ENCODE peak calls at places on chromosomes 1 and 21, in ten cellular contexts. P, X, G, C, I, V, B, M, O and L are unnamed samples.
A peak's percentile ranks its signal among the peaks of the same experiment; 100 is the strongest.

GRCh38 chr1:151989131-151989868 is 4.4 kb downstream of the S100A10 start:
- DNase-seq in V (no peak), P (no peak), I (no peak), B (no peak), C (no peak), M (no peak), X (peak; percentile 55), O (peak; percentile 77), G (peak; percentile 46), L (no peak)

GRCh38 chr1:81114191-81114590 is 686.5 kb upstream of the ADGRL2 start:
- DNase-seq in V (no peak), M (no peak), B (no peak), X (no peak), I (no peak), G (no peak), O (no peak), P (no peak), C (no peak), L (no peak)

GRCh38 chr1:154557939-154558609 is 388 bp downstream of the UBE2Q1 start:
- DNase-seq in I (no peak), P (peak; percentile 55), O (peak; percentile 46), B (no peak), V (peak; percentile 63), M (no peak), C (no peak), G (peak; percentile 56), X (no peak), L (no peak)

GRCh38 chr1:247290576-247290975 is 34.7 kb downstream of the VN1R5 start:
- DNase-seq in M (no peak), C (no peak), O (no peak), X (no peak), B (no peak), V (no peak), P (no peak), G (no peak), I (peak; percentile 6), L (no peak)

GRCh38 chr1:12166834-12167492 is at the start of gene TNFRSF1B:
- DNase-seq in O (peak; percentile 86), I (peak; percentile 98), B (no peak), M (no peak), C (no peak), P (peak; percentile 83), G (peak; percentile 73), V (peak; percentile 83), X (no peak), L (no peak)

GRCh38 chr1:202405928-202406327 is 57.4 kb downstream of the PPP1R12B start:
- DNase-seq in O (no peak), C (no peak), I (no peak), P (no peak), M (no peak), B (no peak), X (no peak), V (no peak), G (no peak), L (no peak)

GRCh38 chr1:170675825-170676224 is 11.9 kb downstream of the PRRX1 start:
- DNase-seq in M (no peak), B (no peak), O (no peak), X (no peak), P (no peak), G (no peak), C (no peak), I (no peak), V (no peak), L (no peak)

GRCh38 chr1:243848165-243849088 is 1.6 kb downstream of the AKT3 start:
- DNase-seq in C (no peak), X (no peak), G (no peak), O (no peak), P (no peak), I (no peak), B (no peak), V (no peak), M (no peak), L (peak; percentile 8)

GRCh38 chr1:190475394-190476250 is 2.0 kb downstream of the BRINP3 start:
- DNase-seq in B (no peak), M (no peak), G (no peak), P (no peak), C (no peak), X (no peak), O (no peak), I (no peak), V (no peak), L (no peak)

GRCh38 chr1:36665478-36666080 is 182.9 kb upstream of the CSF3R start:
- DNase-seq in O (no peak), V (no peak), B (no peak), X (no peak), P (no peak), C (no peak), M (no peak), I (no peak), G (no peak), L (no peak)

GRCh38 chr1:169271094-169271493 is 96.5 kb downstream of the NME7 start:
- DNase-seq in I (peak; percentile 2), O (no peak), C (no peak), X (no peak), V (no peak), M (no peak), B (no peak), G (no peak), P (no peak), L (no peak)

GRCh38 chr1:2133039-2133878 is 61.3 kb downstream of the FAAP20 start:
- DNase-seq in X (peak; percentile 93), B (peak; percentile 97), C (peak; percentile 81), M (no peak), P (peak; percentile 94), I (peak; percentile 98), G (peak; percentile 98), V (peak; percentile 99), O (peak; percentile 98), L (peak; percentile 38)

GRCh38 chr21:28207776-28208175 is 784.9 kb downstream of the LTN1 start:
- DNase-seq in O (peak; percentile 76), C (no peak), X (peak; percentile 75), P (no peak), B (no peak), G (no peak), V (no peak), M (no peak), I (no peak), L (no peak)

GRCh38 chr1:71311396-71311795 is 230.6 kb upstream of the ZRANB2 start:
- DNase-seq in X (peak; percentile 5), G (no peak), O (peak; percentile 15), I (no peak), B (no peak), P (no peak), M (no peak), V (no peak), C (no peak), L (no peak)

GRCh38 chr1:220235462-220235861 is 36.8 kb downstream of the RAB3GAP2 start:
- DNase-seq in O (no peak), B (no peak), P (no peak), M (no peak), G (no peak), C (peak; percentile 63), X (no peak), I (no peak), V (no peak), L (no peak)

GRCh38 chr1:177137814-177138213 is 26.7 kb downstream of the ASTN1 start:
- DNase-seq in B (no peak), M (no peak), G (no peak), I (peak; percentile 11), P (no peak), X (no peak), C (no peak), O (no peak), V (no peak), L (peak; percentile 21)

GRCh38 chr1:230705289-230706019 is 8.5 kb downstream of the AGT start:
- DNase-seq in C (no peak), G (no peak), B (no peak), M (no peak), P (no peak), X (no peak), I (peak; percentile 63), V (no peak), O (no peak), L (no peak)

GRCh38 chr1:183824295-183824694 is 19.4 kb downstream of the RGL1 start:
- DNase-seq in M (no peak), C (no peak), P (no peak), B (no peak), O (no peak), I (no peak), V (no peak), X (no peak), G (no peak), L (no peak)

GRCh38 chr1:114011796-114012195 is 32.5 kb downstream of the OLFML3 start:
- DNase-seq in I (no peak), G (no peak), X (no peak), B (no peak), M (no peak), O (peak; percentile 34), C (no peak), P (no peak), V (no peak), L (no peak)

GRCh38 chr1:91730781-91731732 is 154.9 kb downstream of the TGFBR3 start:
- DNase-seq in M (no peak), O (peak; percentile 25), V (peak; percentile 66), B (no peak), X (no peak), I (no peak), P (no peak), C (no peak), G (peak; percentile 27), L (no peak)

GRCh38 chr1:222095606-222096475 is 354.0 kb upstream of the DUSP10 start:
- DNase-seq in M (peak; percentile 10), V (peak; percentile 31), G (peak; percentile 40), I (peak; percentile 71), X (no peak), O (peak; percentile 37), B (no peak), P (peak; percentile 13), C (no peak), L (no peak)

GRCh38 chr1:30339866-30340265 is 383.5 kb downstream of the MATN1 start:
- DNase-seq in C (no peak), P (no peak), B (no peak), O (no peak), M (no peak), G (no peak), X (no peak), I (no peak), V (no peak), L (no peak)

GRCh38 chr1:113190930-113191329 is 117.9 kb downstream of the LRIG2 start:
- DNase-seq in G (no peak), V (no peak), O (no peak), M (no peak), P (no peak), C (no peak), I (no peak), X (no peak), B (no peak), L (no peak)

GRCh38 chr1:113652773-113653172 is 106.5 kb downstream of the PHTF1 start:
- DNase-seq in I (no peak), V (no peak), G (no peak), B (no peak), X (no peak), M (no peak), O (no peak), P (no peak), C (no peak), L (no peak)

GRCh38 chr1:212987702-212988322 is 27.9 kb downstream of the ANGEL2 start:
- DNase-seq in G (no peak), X (peak; percentile 16), C (no peak), V (no peak), I (no peak), P (no peak), B (no peak), O (peak; percentile 27), M (no peak), L (no peak)

GRCh38 chr1:22320703-22321344 is 130.8 kb upstream of the ZBTB40 start:
- DNase-seq in V (no peak), C (peak; percentile 88), X (no peak), P (no peak), O (no peak), M (no peak), G (no peak), B (no peak), I (peak; percentile 69), L (no peak)

GRCh38 chr1:31955917-31956736 is 18.0 kb upstream of the PTP4A2 start:
- DNase-seq in M (no peak), C (no peak), I (peak; percentile 46), G (peak; percentile 38), X (peak; percentile 97), B (no peak), P (peak; percentile 82), O (peak; percentile 90), V (peak; percentile 75), L (no peak)

GRCh38 chr1:206495011-206495461 is 12.3 kb upstream of the RASSF5 start:
- DNase-seq in B (no peak), O (no peak), C (no peak), G (no peak), X (no peak), M (no peak), P (no peak), I (no peak), V (no peak), L (no peak)